ENCODE peak calls at places on chromosome 7, in six cellular contexts. H is mesothelial cell of epicardium, M is heart right ventricle, O is lower lobe of right lung, V is hepatocyte, E is fibroblast of lung. X is an unnamed sample.

GRCh38 chr7:154463794-154464193 is 411.6 kb downstream of the DPP6 start:
- DNase-seq in H (no peak), M (no peak), O (no peak), V (no peak), E (no peak), X (no peak)

GRCh38 chr7:149495785-149496641 is 1.6 kb downstream of the ZNF746 start:
- DNase-seq in H (peak; percentile 53), M (peak; percentile 60), O (peak; percentile 71), V (peak; percentile 76), E (peak; percentile 84), X (peak; percentile 82)

GRCh38 chr7:102888561-102889233 is 24.1 kb upstream of the LRRC17 start:
- DNase-seq in H (no peak), M (no peak), O (no peak), V (no peak), E (no peak), X (no peak)

GRCh38 chr7:36747969-36748574 is 23.8 kb upstream of the AOAH start:
- DNase-seq in H (no peak), M (no peak), O (no peak), V (no peak), E (no peak), X (no peak)

GRCh38 chr7:104922187-104923009 is 91.6 kb upstream of the KMT2E start:
- DNase-seq in H (no peak), M (no peak), O (no peak), V (no peak), E (peak; percentile 45), X (no peak)

GRCh38 chr7:65434307-65434706 is 60.7 kb downstream of the ZNF92 start:
- DNase-seq in H (no peak), M (no peak), O (no peak), V (no peak), E (no peak), X (no peak)

GRCh38 chr7:155188821-155189599 is 108.7 kb upstream of the INSIG1 start:
- DNase-seq in H (no peak), M (no peak), O (no peak), V (no peak), E (peak; percentile 84), X (no peak)

GRCh38 chr7:100804681-100805431 is 22.5 kb downstream of the EPHB4 start:
- DNase-seq in H (no peak), M (no peak), O (no peak), V (no peak), E (no peak), X (no peak)

GRCh38 chr7:108222236-108222892 is 92.2 kb upstream of the LAMB4 start:
- DNase-seq in H (no peak), M (no peak), O (no peak), V (no peak), E (peak; percentile 41), X (no peak)

GRCh38 chr7:69739182-69739581 is 140.9 kb downstream of the AUTS2 start:
- DNase-seq in H (no peak), M (no peak), O (no peak), V (no peak), E (no peak), X (no peak)

GRCh38 chr7:12683678-12684077 is 3.8 kb upstream of the ARL4A start:
- DNase-seq in H (no peak), M (no peak), O (no peak), V (no peak), E (peak; percentile 53), X (no peak)

GRCh38 chr7:7178906-7179305 is 3.4 kb upstream of the C1GALT1 start:
- DNase-seq in H (no peak), M (no peak), O (no peak), V (no peak), E (no peak), X (no peak)

GRCh38 chr7:29345590-29345989 is 151.0 kb downstream of the CHN2 start:
- DNase-seq in H (no peak), M (peak; percentile 41), O (peak; percentile 51), V (peak; percentile 45), E (peak; percentile 32), X (no peak)

GRCh38 chr7:44293561-44294324 is 31.7 kb downstream of the CAMK2B start:
- DNase-seq in H (peak; percentile 6), M (peak; percentile 16), O (peak; percentile 44), V (peak; percentile 6), E (no peak), X (no peak)

GRCh38 chr7:4099651-4100050 is 582.4 kb upstream of the FOXK1 start:
- DNase-seq in H (no peak), M (no peak), O (no peak), V (no peak), E (no peak), X (no peak)

GRCh38 chr7:4100691-4101090 is 581.4 kb upstream of the FOXK1 start:
- DNase-seq in H (no peak), M (no peak), O (no peak), V (no peak), E (no peak), X (no peak)

GRCh38 chr7:4100148-4100547 is 581.9 kb upstream of the FOXK1 start:
- DNase-seq in H (no peak), M (no peak), O (no peak), V (no peak), E (no peak), X (no peak)

GRCh38 chr7:4102231-4102841 is 579.8 kb upstream of the FOXK1 start:
- DNase-seq in H (no peak), M (no peak), O (no peak), V (no peak), E (no peak), X (no peak)

DNA sequence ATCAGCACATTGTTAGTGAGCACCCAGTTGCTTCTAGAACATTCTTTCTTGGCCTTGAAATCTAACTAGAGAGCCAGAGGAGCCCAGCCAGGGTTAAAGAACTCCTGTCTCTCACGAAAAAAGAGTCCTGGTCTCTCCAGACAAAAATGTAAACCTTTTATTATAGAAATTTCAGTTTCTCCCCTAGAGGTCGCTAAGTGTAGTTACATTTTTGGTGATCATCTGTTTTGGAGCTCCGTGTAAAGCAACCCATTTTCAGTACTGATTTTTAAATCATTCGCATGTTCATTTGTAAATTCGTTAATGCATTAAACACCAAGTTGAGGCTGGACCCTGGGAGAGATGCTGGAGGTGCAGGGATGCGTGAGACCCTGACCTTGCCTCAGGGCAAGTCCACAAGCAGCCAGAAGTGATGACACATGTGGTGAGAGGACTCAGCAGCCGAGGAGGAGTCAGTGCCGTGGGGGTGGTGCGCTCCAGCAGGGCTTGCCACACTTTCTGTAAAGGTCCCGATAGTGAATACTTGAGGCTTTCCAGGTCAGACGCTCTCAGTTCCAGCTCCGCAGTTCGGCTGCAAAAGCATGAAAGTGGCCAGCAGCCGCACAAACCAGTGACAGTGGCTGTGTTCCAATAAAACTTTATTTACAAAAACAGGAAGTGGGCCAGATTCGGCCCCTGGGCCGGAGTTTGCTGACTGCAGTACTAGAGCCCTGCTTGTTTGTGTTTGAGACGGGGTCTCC is 578.6 kb upstream of the FOXK1 start:
- DNase-seq in H (no peak), M (no peak), O (no peak), V (no peak), E (peak; percentile 21), X (no peak)
- TF ChIP-seq CTCF in H (peak; percentile 64), M (no peak), O (no peak), V (peak; percentile 12), E (no peak), X (no peak)

DNA sequence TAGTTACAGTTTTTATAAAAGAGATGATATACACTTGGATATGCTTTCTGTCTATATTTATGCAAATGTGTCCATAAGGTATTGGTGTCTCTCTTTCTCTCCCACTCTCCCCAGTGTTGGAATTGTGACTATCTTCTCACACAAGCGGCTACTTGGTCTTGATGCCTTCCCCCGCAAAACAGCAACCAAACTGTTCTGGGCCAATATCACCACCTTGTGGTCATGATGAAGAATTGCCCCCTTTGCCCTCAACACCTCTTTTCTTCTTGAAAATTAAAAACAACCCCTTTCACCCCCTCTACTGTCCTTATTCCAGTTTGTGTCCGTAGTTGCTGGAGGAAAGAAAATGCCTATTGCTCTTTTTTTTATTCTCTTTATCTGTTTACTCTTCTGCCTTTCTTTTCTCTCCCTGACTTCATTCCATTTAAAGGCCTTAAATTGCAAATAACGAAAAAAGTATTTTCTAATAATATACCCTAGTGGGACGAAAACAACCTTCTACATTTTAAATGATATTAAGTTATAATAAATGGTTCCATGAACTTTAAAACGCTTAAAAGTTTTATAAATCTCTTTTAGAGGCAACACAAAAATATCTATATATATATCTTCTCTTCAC is 65.0 kb downstream of the IKZF1 start:
- DNase-seq in H (no peak), M (no peak), O (no peak), V (no peak), E (peak; percentile 1), X (no peak)
- TF ChIP-seq CTCF in H (peak; percentile 41), M (no peak), O (peak; percentile 54), V (peak; percentile 44), E (peak; percentile 4), X (no peak)

GRCh38 chr7:91313113-91313512 is 48.9 kb downstream of the FZD1 start:
- DNase-seq in H (no peak), M (no peak), O (no peak), V (no peak), E (no peak), X (no peak)

GRCh38 chr7:91307467-91307866 is 43.2 kb downstream of the FZD1 start:
- DNase-seq in H (no peak), M (no peak), O (no peak), V (no peak), E (no peak), X (no peak)

GRCh38 chr7:91311844-91312243 is 47.6 kb downstream of the FZD1 start:
- DNase-seq in H (no peak), M (no peak), O (no peak), V (no peak), E (no peak), X (no peak)

GRCh38 chr7:91314591-91315323 is 50.5 kb downstream of the FZD1 start:
- DNase-seq in H (no peak), M (no peak), O (no peak), V (no peak), E (no peak), X (no peak)

DNA sequence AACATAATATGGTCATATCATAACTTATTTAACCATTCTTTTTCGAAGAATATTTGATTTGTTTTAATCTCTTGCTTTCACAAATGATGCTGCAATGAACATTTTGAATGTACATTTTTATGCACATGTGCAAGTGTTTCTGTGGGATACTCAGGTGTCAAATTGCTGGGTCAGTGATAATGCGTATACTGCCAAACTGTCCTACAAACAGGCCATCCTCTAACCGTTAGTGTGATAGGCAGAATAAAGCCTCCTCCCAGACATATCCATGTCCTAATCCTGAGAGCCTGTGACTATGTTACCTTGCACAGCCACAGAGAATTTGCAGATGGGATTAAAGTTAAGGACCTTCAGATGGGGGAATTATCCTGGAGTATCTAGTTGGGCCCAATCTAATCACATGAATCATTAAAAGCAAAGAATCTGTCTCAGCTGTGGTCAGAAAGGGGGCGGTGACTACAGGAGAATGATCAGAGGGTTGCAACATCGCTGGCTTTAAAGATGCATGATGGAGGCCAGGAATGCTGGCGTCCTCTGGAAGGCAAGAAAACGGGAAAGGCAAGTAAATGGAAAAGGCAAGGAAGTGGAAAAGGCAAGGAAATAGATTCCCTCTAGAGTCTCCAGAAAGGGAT is 46.7 kb downstream of the FZD1 start:
- DNase-seq in H (no peak), M (no peak), O (no peak), V (no peak), E (peak; percentile 64), X (peak; percentile 61)
- TF ChIP-seq CTCF in H (no peak), M (no peak), O (no peak), V (no peak), E (no peak), X (no peak)

DNA sequence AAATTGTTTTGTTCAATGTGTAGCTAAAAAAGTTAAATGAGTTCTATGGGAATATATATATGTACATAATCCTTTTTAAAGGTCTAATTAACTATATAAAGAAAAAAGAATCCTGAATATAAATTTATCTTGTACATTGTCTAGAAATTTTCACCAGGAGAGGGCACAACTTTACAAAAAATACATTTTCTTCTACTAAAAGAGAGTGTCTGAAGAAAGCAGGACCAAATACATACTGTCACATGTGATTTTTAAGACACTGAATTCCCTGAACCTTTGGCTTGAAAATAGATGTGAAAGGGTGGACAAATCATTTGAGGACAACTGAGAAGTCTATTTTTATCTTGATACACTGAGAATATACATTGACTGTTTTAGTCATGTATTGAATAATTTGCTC is 204.3 kb downstream of the DGKB start:
- DNase-seq in H (no peak), M (no peak), O (no peak), V (no peak), E (peak; percentile 27), X (no peak)
- TF ChIP-seq CTCF in H (no peak), M (no peak), O (no peak), V (peak; percentile 36), E (no peak), X (peak; percentile 8)